ENCODE peak calls at places on chromosome 3, in ten cellular contexts. One of them, this sample, is unnamed.

GRCh38 chr3:10668077-10668476 is 148.0 kb upstream of the SLC6A11 start:
- DNase-seq in lower lobe of right lung: no peak
- DNase-seq in brain microvascular endothelial cell: no peak
- DNase-seq in foreskin fibroblast: no peak
- DNase-seq in DND-41: no peak
- DNase-seq in ovary: no peak
- DNase-seq in Panc1: no peak
- DNase-seq in bronchial epithelial cell: no peak
- DNase-seq in stomach: no peak
- DNase-seq in CD8-positive, alpha-beta T cell: no peak
- DNase-seq in this sample: no peak

GRCh38 chr3:173745952-173746682 is 348.6 kb downstream of the NLGN1 start:
- DNase-seq in lower lobe of right lung: no peak
- DNase-seq in brain microvascular endothelial cell: peak
- DNase-seq in foreskin fibroblast: peak
- DNase-seq in DND-41: no peak
- DNase-seq in ovary: no peak
- DNase-seq in Panc1: no peak
- DNase-seq in bronchial epithelial cell: peak
- DNase-seq in stomach: no peak
- DNase-seq in CD8-positive, alpha-beta T cell: no peak
- DNase-seq in this sample: peak

GRCh38 chr3:156677120-156677479 is 2.7 kb downstream of the TIPARP start:
- DNase-seq in lower lobe of right lung: no peak
- DNase-seq in brain microvascular endothelial cell: no peak
- DNase-seq in foreskin fibroblast: peak
- DNase-seq in DND-41: no peak
- DNase-seq in ovary: no peak
- DNase-seq in Panc1: no peak
- DNase-seq in bronchial epithelial cell: no peak
- DNase-seq in stomach: no peak
- DNase-seq in CD8-positive, alpha-beta T cell: no peak
- DNase-seq in this sample: no peak

GRCh38 chr3:15815696-15816095 is 17.9 kb upstream of the ANKRD28 start:
- DNase-seq in lower lobe of right lung: no peak
- DNase-seq in brain microvascular endothelial cell: no peak
- DNase-seq in foreskin fibroblast: peak
- DNase-seq in DND-41: no peak
- DNase-seq in ovary: no peak
- DNase-seq in Panc1: no peak
- DNase-seq in bronchial epithelial cell: peak
- DNase-seq in stomach: no peak
- DNase-seq in CD8-positive, alpha-beta T cell: no peak
- DNase-seq in this sample: peak

GRCh38 chr3:128878556-128879124 is 780 bp upstream of the ACAD9 start:
- DNase-seq in lower lobe of right lung: no peak
- DNase-seq in brain microvascular endothelial cell: peak
- DNase-seq in foreskin fibroblast: peak
- DNase-seq in DND-41: peak
- DNase-seq in ovary: no peak
- DNase-seq in Panc1: no peak
- DNase-seq in bronchial epithelial cell: peak
- DNase-seq in stomach: no peak
- DNase-seq in CD8-positive, alpha-beta T cell: no peak
- DNase-seq in this sample: peak

GRCh38 chr3:170081079-170081741 is 43.4 kb downstream of the GPR160 start:
- DNase-seq in lower lobe of right lung: no peak
- DNase-seq in brain microvascular endothelial cell: no peak
- DNase-seq in foreskin fibroblast: peak
- DNase-seq in DND-41: no peak
- DNase-seq in ovary: no peak
- DNase-seq in Panc1: no peak
- DNase-seq in bronchial epithelial cell: no peak
- DNase-seq in stomach: no peak
- DNase-seq in CD8-positive, alpha-beta T cell: no peak
- DNase-seq in this sample: peak

GRCh38 chr3:188439080-188439479 is 285.1 kb downstream of the LPP start:
- DNase-seq in lower lobe of right lung: no peak
- DNase-seq in brain microvascular endothelial cell: no peak
- DNase-seq in foreskin fibroblast: no peak
- DNase-seq in DND-41: peak
- DNase-seq in ovary: no peak
- DNase-seq in Panc1: no peak
- DNase-seq in bronchial epithelial cell: no peak
- DNase-seq in stomach: no peak
- DNase-seq in CD8-positive, alpha-beta T cell: no peak
- DNase-seq in this sample: no peak

GRCh38 chr3:53768478-53769459 is 77.5 kb downstream of the CHDH start:
- DNase-seq in lower lobe of right lung: no peak
- DNase-seq in brain microvascular endothelial cell: no peak
- DNase-seq in foreskin fibroblast: peak
- DNase-seq in DND-41: no peak
- DNase-seq in ovary: no peak
- DNase-seq in Panc1: no peak
- DNase-seq in bronchial epithelial cell: no peak
- DNase-seq in stomach: no peak
- DNase-seq in CD8-positive, alpha-beta T cell: no peak
- DNase-seq in this sample: no peak

GRCh38 chr3:122754867-122755835 is 38.5 kb downstream of the HSPBAP1 start:
- DNase-seq in lower lobe of right lung: no peak
- DNase-seq in brain microvascular endothelial cell: peak
- DNase-seq in foreskin fibroblast: peak
- DNase-seq in DND-41: peak
- DNase-seq in ovary: no peak
- DNase-seq in Panc1: peak
- DNase-seq in bronchial epithelial cell: peak
- DNase-seq in stomach: no peak
- DNase-seq in CD8-positive, alpha-beta T cell: no peak
- DNase-seq in this sample: peak

GRCh38 chr3:46213201-46213600 is 5.1 kb upstream of the CCR1 start:
- DNase-seq in lower lobe of right lung: no peak
- DNase-seq in brain microvascular endothelial cell: no peak
- DNase-seq in foreskin fibroblast: no peak
- DNase-seq in DND-41: peak
- DNase-seq in ovary: no peak
- DNase-seq in Panc1: no peak
- DNase-seq in bronchial epithelial cell: no peak
- DNase-seq in stomach: no peak
- DNase-seq in CD8-positive, alpha-beta T cell: no peak
- DNase-seq in this sample: no peak

GRCh38 chr3:188345223-188345622 is 191.3 kb downstream of the LPP start:
- DNase-seq in lower lobe of right lung: no peak
- DNase-seq in brain microvascular endothelial cell: peak
- DNase-seq in foreskin fibroblast: peak
- DNase-seq in DND-41: no peak
- DNase-seq in ovary: no peak
- DNase-seq in Panc1: no peak
- DNase-seq in bronchial epithelial cell: peak
- DNase-seq in stomach: no peak
- DNase-seq in CD8-positive, alpha-beta T cell: no peak
- DNase-seq in this sample: peak

GRCh38 chr3:1252061-1252430 is 159.2 kb downstream of the CNTN6 start:
- DNase-seq in lower lobe of right lung: no peak
- DNase-seq in brain microvascular endothelial cell: no peak
- DNase-seq in foreskin fibroblast: no peak
- DNase-seq in DND-41: no peak
- DNase-seq in ovary: no peak
- DNase-seq in Panc1: no peak
- DNase-seq in bronchial epithelial cell: no peak
- DNase-seq in stomach: no peak
- DNase-seq in CD8-positive, alpha-beta T cell: no peak
- DNase-seq in this sample: no peak

DNA sequence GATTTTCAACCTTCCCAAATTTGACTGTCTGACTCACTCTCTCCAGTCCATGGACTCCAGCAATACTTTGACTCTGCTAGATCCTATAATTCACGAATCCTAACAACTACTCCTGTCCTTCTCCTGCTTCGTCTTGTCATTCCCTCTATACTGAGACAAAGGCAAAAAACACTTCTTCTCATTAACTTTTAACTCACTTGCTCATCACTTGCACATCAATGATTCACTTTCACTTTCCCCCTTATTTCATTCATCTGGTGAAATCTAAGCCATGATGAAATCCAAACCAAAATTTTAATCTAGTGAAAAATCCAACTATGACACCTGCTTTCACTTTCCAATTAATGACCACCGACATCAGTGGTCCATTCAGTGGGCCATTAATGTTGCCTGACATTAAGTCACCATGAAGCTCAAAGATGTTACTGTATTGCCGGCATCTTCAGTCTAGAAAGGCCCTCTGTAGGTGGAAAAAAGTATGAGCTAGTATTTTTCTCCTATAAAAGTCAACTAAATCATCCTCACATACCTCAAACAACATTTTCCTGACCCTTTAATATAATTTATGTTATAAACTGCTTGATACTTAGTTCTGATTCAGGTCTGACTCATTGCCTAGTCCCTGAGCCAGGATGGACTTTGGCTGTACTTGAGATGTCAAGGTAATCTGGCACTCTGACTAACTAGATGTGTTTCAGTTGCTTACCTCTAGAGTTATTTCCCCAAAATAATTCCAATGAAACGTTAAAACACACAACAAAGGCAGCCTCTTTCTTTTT is 158.6 kb downstream of the CNTN6 start:
- DNase-seq in lower lobe of right lung: no peak
- DNase-seq in brain microvascular endothelial cell: peak
- DNase-seq in foreskin fibroblast: peak
- DNase-seq in DND-41: no peak
- DNase-seq in ovary: no peak
- DNase-seq in Panc1: no peak
- DNase-seq in bronchial epithelial cell: peak
- DNase-seq in stomach: no peak
- DNase-seq in CD8-positive, alpha-beta T cell: no peak
- DNase-seq in this sample: peak
- TF ChIP-seq CTCF in lower lobe of right lung: no peak
- TF ChIP-seq CTCF in brain microvascular endothelial cell: peak
- TF ChIP-seq CTCF in foreskin fibroblast: peak
- TF ChIP-seq CTCF in DND-41: no peak
- TF ChIP-seq CTCF in ovary: no peak
- TF ChIP-seq CTCF in Panc1: no peak
- TF ChIP-seq CTCF in bronchial epithelial cell: no peak
- TF ChIP-seq CTCF in stomach: no peak
- TF ChIP-seq CTCF in CD8-positive, alpha-beta T cell: no peak
- TF ChIP-seq CTCF in this sample: peak

DNA sequence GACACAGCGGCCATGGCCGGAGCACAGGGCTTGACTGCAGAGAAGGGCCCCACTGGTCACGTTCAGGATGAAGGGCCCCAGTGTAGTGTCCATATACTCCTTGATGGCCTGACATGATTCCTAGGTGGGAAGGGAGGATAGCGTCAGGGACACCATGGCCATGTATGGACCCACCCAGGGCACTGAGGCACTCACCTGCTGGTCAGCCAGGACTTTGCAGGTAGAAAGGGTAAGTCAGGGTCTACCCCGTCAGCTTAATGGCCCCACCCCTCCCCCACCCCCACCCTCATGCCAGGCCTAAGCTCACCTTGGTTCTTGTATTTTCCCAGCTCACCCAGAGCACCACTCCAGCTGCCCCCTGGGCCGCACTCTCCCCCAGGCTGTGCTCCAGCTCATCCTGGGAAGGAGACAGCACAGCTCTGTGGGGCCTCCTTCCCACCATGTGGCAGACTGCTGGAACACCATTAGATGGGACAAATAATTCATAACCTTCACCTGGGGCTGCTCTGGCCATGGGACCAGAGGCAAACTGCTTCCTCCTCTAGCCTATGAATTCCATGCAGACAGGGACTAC is 1.6 kb upstream of the HYAL3 start:
- DNase-seq in lower lobe of right lung: no peak
- DNase-seq in brain microvascular endothelial cell: no peak
- DNase-seq in foreskin fibroblast: no peak
- DNase-seq in DND-41: no peak
- DNase-seq in ovary: no peak
- DNase-seq in Panc1: no peak
- DNase-seq in bronchial epithelial cell: no peak
- DNase-seq in stomach: no peak
- DNase-seq in CD8-positive, alpha-beta T cell: no peak
- DNase-seq in this sample: no peak
- H3K4me3 ChIP-seq in lower lobe of right lung: peak
- H3K4me3 ChIP-seq in brain microvascular endothelial cell: no peak
- H3K4me3 ChIP-seq in foreskin fibroblast: no peak
- H3K4me3 ChIP-seq in DND-41: no peak
- H3K4me3 ChIP-seq in ovary: no peak
- H3K4me3 ChIP-seq in Panc1: no peak
- H3K4me3 ChIP-seq in bronchial epithelial cell: no peak
- H3K4me3 ChIP-seq in stomach: no peak
- H3K4me3 ChIP-seq in CD8-positive, alpha-beta T cell: no peak
- H3K4me3 ChIP-seq in this sample: no peak

GRCh38 chr3:179768080-179768479 is 115.2 kb downstream of the USP13 start:
- DNase-seq in lower lobe of right lung: no peak
- DNase-seq in brain microvascular endothelial cell: peak
- DNase-seq in foreskin fibroblast: peak
- DNase-seq in DND-41: peak
- DNase-seq in ovary: peak
- DNase-seq in Panc1: no peak
- DNase-seq in bronchial epithelial cell: peak
- DNase-seq in stomach: no peak
- DNase-seq in CD8-positive, alpha-beta T cell: no peak
- DNase-seq in this sample: peak
- TF ChIP-seq CTCF in lower lobe of right lung: peak
- TF ChIP-seq CTCF in brain microvascular endothelial cell: peak
- TF ChIP-seq CTCF in foreskin fibroblast: peak
- TF ChIP-seq CTCF in DND-41: peak
- TF ChIP-seq CTCF in ovary: peak
- TF ChIP-seq CTCF in Panc1: peak
- TF ChIP-seq CTCF in bronchial epithelial cell: peak
- TF ChIP-seq CTCF in stomach: no peak
- TF ChIP-seq CTCF in CD8-positive, alpha-beta T cell: no peak
- TF ChIP-seq CTCF in this sample: peak

DNA sequence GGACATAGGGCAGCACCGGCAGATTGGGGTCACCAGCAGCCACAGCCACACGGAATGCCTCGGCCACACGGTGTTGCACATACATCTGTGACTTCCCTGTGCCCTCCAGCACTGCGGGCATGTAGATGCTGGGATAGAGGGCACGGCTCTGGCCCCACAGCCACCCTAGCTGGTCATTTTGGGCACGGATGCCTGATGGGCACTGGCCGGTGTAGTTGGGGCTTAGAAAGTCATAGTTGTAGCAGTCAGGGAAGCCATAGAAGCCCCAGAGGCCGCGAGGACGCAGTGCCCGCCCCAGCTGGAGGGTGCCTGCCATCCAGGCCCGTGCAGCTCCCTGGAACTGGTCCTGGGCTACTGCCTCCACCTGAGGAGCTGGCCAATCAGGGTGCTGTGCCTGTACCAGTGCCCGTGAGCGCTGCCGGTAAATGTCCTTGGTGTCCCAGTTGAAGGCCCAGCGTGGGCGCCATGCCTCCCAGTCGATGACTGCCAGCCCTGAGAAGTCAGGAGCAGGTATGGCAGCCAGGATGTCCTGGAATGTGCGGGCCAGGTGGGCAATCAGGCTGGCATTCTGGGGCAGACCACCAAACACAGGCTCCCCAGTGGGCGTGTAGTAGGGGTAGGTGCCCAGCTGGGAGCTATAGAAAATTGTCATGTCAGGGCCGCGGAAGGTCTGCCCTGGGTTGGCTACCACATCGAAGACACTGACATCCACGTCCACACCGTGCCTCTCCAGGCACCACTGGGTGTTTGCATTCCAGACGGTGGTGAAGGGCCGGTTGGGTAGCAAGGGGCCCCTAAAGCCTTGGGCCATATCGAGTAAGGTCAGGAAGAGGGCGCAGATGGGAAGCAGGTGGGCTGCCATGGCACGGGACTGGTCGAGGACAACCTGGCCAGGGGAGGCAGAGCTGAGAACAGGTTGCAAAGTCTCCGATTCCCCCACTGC is 1.0 kb downstream of the HYAL1 start:
- DNase-seq in lower lobe of right lung: no peak
- DNase-seq in brain microvascular endothelial cell: no peak
- DNase-seq in foreskin fibroblast: no peak
- DNase-seq in DND-41: no peak
- DNase-seq in ovary: peak
- DNase-seq in Panc1: no peak
- DNase-seq in bronchial epithelial cell: no peak
- DNase-seq in stomach: no peak
- DNase-seq in CD8-positive, alpha-beta T cell: no peak
- DNase-seq in this sample: no peak
- H3K4me3 ChIP-seq in lower lobe of right lung: peak
- H3K4me3 ChIP-seq in brain microvascular endothelial cell: no peak
- H3K4me3 ChIP-seq in foreskin fibroblast: no peak
- H3K4me3 ChIP-seq in DND-41: no peak
- H3K4me3 ChIP-seq in ovary: no peak
- H3K4me3 ChIP-seq in Panc1: no peak
- H3K4me3 ChIP-seq in bronchial epithelial cell: no peak
- H3K4me3 ChIP-seq in stomach: peak
- H3K4me3 ChIP-seq in CD8-positive, alpha-beta T cell: no peak
- H3K4me3 ChIP-seq in this sample: no peak